ENCODE peak calls at places on chromosome 5, in six cellular contexts. A is CD4-positive, alpha-beta T cell; Z is osteocyte; B is activated CD4-positive, alpha-beta T cell treated with anti-CD3 and anti-CD28 coated beads, Interleukin-2, amount 50 U/mL, for 24 hours; P is A172; I is HS-27A. T is an unnamed sample.

GRCh38 chr5:85096426-85096825 is 711.7 kb upstream of the EDIL3 start:
- DNase-seq in P (peak), I (no peak), B (no peak), A (no peak), Z (no peak), T (no peak)

GRCh38 chr5:3197699-3198098 is 397.9 kb upstream of the IRX1 start:
- DNase-seq in A (no peak), P (no peak), B (no peak), Z (no peak), I (no peak), T (no peak)

GRCh38 chr5:6822556-6823343 is 109.5 kb downstream of the TENT4A start:
- DNase-seq in B (no peak), P (no peak), Z (peak), A (no peak), I (no peak), T (no peak)

GRCh38 chr5:150593593-150593992 is 46.9 kb upstream of the SYNPO start:
- DNase-seq in I (no peak), B (no peak), A (no peak), Z (no peak), P (peak), T (no peak)

GRCh38 chr5:73454379-73455036 is 5.9 kb upstream of the FOXD1 start:
- DNase-seq in P (peak), A (no peak), Z (no peak), I (no peak), B (no peak), T (no peak)

GRCh38 chr5:5335115-5335514 is 87.4 kb upstream of the ICE1 start:
- DNase-seq in I (no peak), A (no peak), Z (no peak), P (peak), B (no peak), T (no peak)

GRCh38 chr5:144941-145340 is 46.4 kb upstream of the LRRC14B start:
- DNase-seq in Z (no peak), I (no peak), P (no peak), B (no peak), A (no peak), T (no peak)

GRCh38 chr5:61704289-61704688 is 372.2 kb downstream of the ZSWIM6 start:
- DNase-seq in I (no peak), P (no peak), A (no peak), Z (no peak), B (no peak), T (no peak)

GRCh38 chr5:92042237-92042636 is 659.1 kb upstream of the ARRDC3 start:
- DNase-seq in A (no peak), B (no peak), I (no peak), P (no peak), Z (no peak), T (no peak)

GRCh38 chr5:130386155-130386554 is 481.9 kb downstream of the CHSY3 start:
- DNase-seq in P (no peak), B (no peak), I (no peak), Z (no peak), A (no peak), T (no peak)

GRCh38 chr5:157326440-157327023 is 60.6 kb downstream of the CYFIP2 start:
- DNase-seq in P (no peak), Z (no peak), A (no peak), I (no peak), B (no peak), T (no peak)

GRCh38 chr5:128436825-128437224 is 101.2 kb downstream of the FBN2 start:
- DNase-seq in Z (no peak), I (peak), P (peak), B (no peak), A (no peak), T (no peak)

GRCh38 chr5:136132557-136133415 is at the start of gene SMAD5:
- DNase-seq in Z (peak), A (peak), P (peak), I (peak), B (peak), T (peak)

GRCh38 chr5:55993628-55994501 is 898 bp downstream of the IL6ST start:
- DNase-seq in Z (no peak), B (no peak), A (no peak), I (no peak), P (no peak), T (no peak)

GRCh38 chr5:40823459-40823858 is 11.6 kb downstream of the RPL37 start:
- DNase-seq in I (no peak), A (no peak), P (no peak), Z (no peak), B (no peak), T (no peak)

GRCh38 chr5:34450338-34450737 is 205.8 kb upstream of the RAI14 start:
- DNase-seq in P (no peak), B (no peak), Z (no peak), I (no peak), A (no peak), T (no peak)

GRCh38 chr5:111772456-111772855 is 15.5 kb upstream of the NREP start:
- DNase-seq in Z (no peak), B (no peak), A (no peak), I (no peak), P (no peak), T (no peak)

T was measured in left ventricle myocardium inferior.